ENCODE peak calls at places on chromosomes 12 and 14, in five cellular contexts. A is fibroblast of lung, M is PC-3, Q is mammary epithelial cell, T is astrocyte. Y is an unnamed sample.

GRCh38 chr12:121523741-121524140 is 57.1 kb downstream of the KDM2B start:
- DNase-seq in A (no peak), M (no peak), Q (no peak), T (no peak), Y (no peak)

GRCh38 chr14:56816575-56817391 is 6.5 kb upstream of the OTX2 start:
- DNase-seq in A (no peak), M (no peak), Q (peak; percentile 16), T (no peak), Y (no peak)

GRCh38 chr12:93824514-93825500 is 147.6 kb downstream of the CRADD start:
- DNase-seq in A (no peak), M (no peak), Q (no peak), T (peak; percentile 40), Y (no peak)

GRCh38 chr12:54364413-54364812 is at the start of gene GPR84:
- DNase-seq in A (no peak), M (no peak), Q (peak; percentile 18), T (no peak), Y (no peak)

GRCh38 chr14:103196716-103197115 is 73.5 kb downstream of the TNFAIP2 start:
- DNase-seq in A (no peak), M (no peak), Q (no peak), T (no peak), Y (no peak)

GRCh38 chr12:64320611-64321010 is 69.9 kb downstream of the C12orf56 start:
- DNase-seq in A (no peak), M (no peak), Q (no peak), T (no peak), Y (no peak)

GRCh38 chr14:55699131-55700057 is 119.4 kb downstream of the KTN1 start:
- DNase-seq in A (peak; percentile 31), M (peak; percentile 99), Q (peak; percentile 72), T (peak; percentile 76), Y (peak; percentile 30)

GRCh38 chr14:81408595-81408994 is 8.5 kb upstream of the STON2 start:
- DNase-seq in A (no peak), M (peak; percentile 54), Q (no peak), T (no peak), Y (no peak)

GRCh38 chr14:39005044-39005736 is 97.8 kb downstream of the SEC23A start:
- DNase-seq in A (peak; percentile 81), M (no peak), Q (no peak), T (no peak), Y (no peak)

GRCh38 chr14:103216857-103217256 is 93.6 kb downstream of the TNFAIP2 start:
- DNase-seq in A (no peak), M (no peak), Q (no peak), T (no peak), Y (no peak)

GRCh38 chr12:27733052-27733656 is 22.5 kb downstream of the MRPS35 start:
- DNase-seq in A (peak; percentile 62), M (peak; percentile 82), Q (peak; percentile 9), T (peak; percentile 9), Y (peak; percentile 51)

GRCh38 chr12:68405292-68405900 is 73.2 kb upstream of the MDM1 start:
- DNase-seq in A (peak; percentile 30), M (peak; percentile 23), Q (no peak), T (no peak), Y (peak; percentile 80)

GRCh38 chr12:6606331-6607131 is 648 bp downstream of the CHD4 start:
- DNase-seq in A (peak; percentile 34), M (no peak), Q (peak; percentile 24), T (no peak), Y (peak; percentile 40)

GRCh38 chr14:106511411-106512198 is 985.2 kb downstream of the TMEM121 start:
- DNase-seq in A (no peak), M (no peak), Q (no peak), T (no peak), Y (no peak)

GRCh38 chr12:9948606-9949286 is 16.6 kb upstream of the CLEC2A start:
- DNase-seq in A (no peak), M (no peak), Q (no peak), T (no peak), Y (no peak)

GRCh38 chr12:54277823-54278276 is 2.1 kb downstream of the CBX5 start:
- DNase-seq in A (peak; percentile 17), M (peak; percentile 38), Q (no peak), T (peak; percentile 31), Y (no peak)

GRCh38 chr14:91897121-91897701 is 29.9 kb upstream of the TC2N start:
- DNase-seq in A (peak; percentile 85), M (peak; percentile 24), Q (peak; percentile 17), T (peak; percentile 71), Y (peak; percentile 33)

GRCh38 chr12:68180792-68181744 is 21.5 kb upstream of the IFNG start:
- DNase-seq in A (no peak), M (no peak), Q (no peak), T (peak; percentile 15), Y (no peak)

GRCh38 chr12:116537149-116537904 is 21.9 kb upstream of the MAP1LC3B2 start:
- DNase-seq in A (no peak), M (no peak), Q (no peak), T (no peak), Y (no peak)

GRCh38 chr12:613996-614726 is 49.1 kb downstream of the NINJ2 start:
- DNase-seq in A (no peak), M (no peak), Q (no peak), T (no peak), Y (peak; percentile 45)

GRCh38 chr14:75417674-75418073 is 10.1 kb upstream of the JDP2 start:
- DNase-seq in A (peak; percentile 72), M (no peak), Q (peak; percentile 23), T (peak; percentile 27), Y (no peak)

GRCh38 chr14:93732524-93732923 is 55.8 kb downstream of the PRIMA1 start:
- DNase-seq in A (no peak), M (no peak), Q (no peak), T (no peak), Y (no peak)

GRCh38 chr12:104218935-104219334 is 3.4 kb downstream of the TXNRD1 start:
- DNase-seq in A (peak; percentile 45), M (peak; percentile 46), Q (peak; percentile 70), T (peak; percentile 30), Y (peak; percentile 58)

GRCh38 chr12:100574262-100575074 is 984 bp downstream of the GAS2L3 start:
- DNase-seq in A (peak; percentile 19), M (peak; percentile 35), Q (peak; percentile 71), T (peak; percentile 22), Y (no peak)

GRCh38 chr14:31543969-31544799 is 17.0 kb upstream of the NUBPL start:
- DNase-seq in A (peak; percentile 26), M (peak; percentile 35), Q (no peak), T (no peak), Y (peak; percentile 23)

GRCh38 chr14:80930095-80930494 is 11.4 kb downstream of the CEP128 start:
- DNase-seq in A (no peak), M (no peak), Q (no peak), T (no peak), Y (no peak)

GRCh38 chr14:71680733-71681387 is 251.4 kb upstream of the RGS6 start:
- DNase-seq in A (no peak), M (no peak), Q (no peak), T (no peak), Y (no peak)

GRCh38 chr14:50533806-50534205 is 1.4 kb upstream of the MAP4K5 start:
- DNase-seq in A (no peak), M (peak; percentile 44), Q (peak; percentile 73), T (no peak), Y (no peak)

GRCh38 chr12:87150969-87151662 is 878.1 kb downstream of the C12orf50 start:
- DNase-seq in A (no peak), M (peak; percentile 56), Q (peak; percentile 58), T (no peak), Y (no peak)
- H2AFZ ChIP-seq in A (no peak overlapping the region), M (peak overlapping the region; percentile 71), Q (peak overlapping the region; percentile 88), T (peak overlapping the region; percentile 18), Y (no peak overlapping the region)

GRCh38 chr14:22822017-22822618 is 6.9 kb upstream of the SLC7A7 start:
- DNase-seq in A (no peak), M (no peak), Q (no peak), T (no peak), Y (no peak)
- TF ChIP-seq CTCF in A (no peak), M (no peak), Q (no peak), T (no peak), Y (no peak)

GRCh38 chr14:84152452-84152851 is 1377.5 kb upstream of the FLRT2 start:
- DNase-seq in A (no peak), M (no peak), Q (no peak), T (no peak), Y (no peak)
- TF ChIP-seq EZH2 in A (no peak), M (no peak), Q (no peak), T (no peak), Y (no peak)

DNA sequence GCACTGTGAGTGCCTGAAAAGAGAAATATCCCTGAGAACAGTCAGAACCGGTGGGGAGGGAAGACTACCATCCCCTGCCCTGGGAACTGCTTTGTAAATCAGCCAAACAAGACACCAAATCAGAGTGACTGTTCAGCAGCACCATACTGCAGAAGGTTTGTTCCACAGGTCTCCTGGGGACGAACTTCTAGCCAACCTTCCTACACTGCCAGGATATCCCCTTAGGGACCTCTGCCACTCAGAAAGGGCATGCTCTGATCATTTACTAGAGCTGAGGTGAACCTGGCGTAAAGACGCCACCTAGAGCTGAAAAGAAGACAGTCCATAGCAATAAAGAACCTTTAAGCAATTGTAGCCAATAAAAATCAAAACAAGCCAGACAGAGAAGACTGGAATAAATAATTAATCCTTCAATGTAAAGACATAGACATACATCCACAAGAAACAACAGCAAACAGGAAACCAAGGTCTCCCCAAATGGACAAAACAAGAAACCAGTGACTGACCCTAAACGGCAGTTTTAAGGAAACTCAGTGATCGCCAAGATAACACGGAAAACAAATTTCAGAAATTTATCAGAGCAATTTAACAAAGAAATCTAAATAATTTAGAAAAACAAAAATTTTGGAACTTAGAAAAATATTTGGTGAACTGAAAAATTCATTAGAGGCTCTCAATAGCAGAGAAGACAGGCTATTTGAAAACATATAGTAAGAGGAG is 228.1 kb upstream of the AMIGO2 start:
- DNase-seq in A (peak; percentile 75), M (peak; percentile 84), Q (peak; percentile 65), T (peak; percentile 48), Y (peak; percentile 66)
- H2AFZ ChIP-seq in A (no peak overlapping the region), M (peak overlapping the region; percentile 48), Q (peak overlapping the region; percentile 72), T (peak overlapping the region; percentile 57), Y (no peak overlapping the region)

GRCh38 chr12:57126061-57126460 is 2.2 kb upstream of the LRP1 start:
- DNase-seq in A (no peak), M (no peak), Q (no peak), T (no peak), Y (no peak)

GRCh38 chr12:57127710-57128518 is at the start of gene LRP1:
- DNase-seq in A (peak; percentile 89), M (peak; percentile 79), Q (peak; percentile 88), T (peak; percentile 66), Y (peak; percentile 77)

GRCh38 chr12:57128519-57129247 is 400 bp downstream of the LRP1 start:
- DNase-seq in A (no peak), M (no peak), Q (no peak), T (no peak), Y (no peak)

GRCh38 chr12:57126561-57126960 is 1.7 kb upstream of the LRP1 start:
- DNase-seq in A (no peak), M (no peak), Q (no peak), T (no peak), Y (no peak)

DNA sequence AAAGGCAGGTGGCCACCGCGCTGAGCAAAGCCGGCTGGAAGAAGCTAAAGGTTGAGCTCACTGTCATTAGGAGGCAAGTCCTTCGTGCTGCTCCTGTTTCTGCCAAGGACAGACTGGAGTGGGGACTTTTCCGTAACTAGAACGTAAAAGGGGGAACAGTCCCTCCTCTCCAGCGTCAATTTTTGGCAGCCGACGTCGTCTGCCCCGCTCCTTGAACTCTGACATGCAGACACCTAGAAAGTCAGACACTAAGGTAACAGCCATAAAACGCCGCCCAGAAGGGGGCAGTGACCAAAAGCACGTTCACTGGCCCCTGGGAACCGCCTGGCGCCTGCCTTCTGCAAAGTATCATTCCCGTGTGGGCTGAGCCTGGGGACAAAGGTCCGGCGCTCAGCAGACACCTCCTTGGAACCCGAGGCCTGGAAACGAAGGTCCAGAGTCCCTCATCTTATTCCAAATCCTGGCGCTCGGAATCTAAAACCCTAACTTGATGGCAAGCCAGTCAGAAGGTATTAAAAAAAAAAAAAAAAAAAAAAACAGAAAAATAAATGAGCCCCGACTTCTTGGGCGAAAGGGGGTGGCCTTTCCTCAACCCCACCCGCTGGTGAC is 1.1 kb upstream of the LRP1 start:
- DNase-seq in A (peak; percentile 64), M (peak; percentile 62), Q (peak; percentile 70), T (no peak), Y (no peak)
- TF ChIP-seq CTCF in A (peak; percentile 53), M (peak; percentile 50), Q (no peak), T (no peak), Y (no peak)

Y was measured in endothelial cell of umbilical vein.